ENCODE peak calls at places on chromosomes 6 and 20, in four cellular contexts. F, D, M and Q are unnamed samples.
A peak's percentile ranks its signal among the peaks of the same experiment; 100 is the strongest.

GRCh38 chr20:19903168-19903676 is 113.9 kb upstream of the NAA20 start:
- DNase-seq in F (no peak), D (peak; percentile 76), M (no peak), Q (peak; percentile 86)

GRCh38 chr6:45780523-45780922 is 235.1 kb downstream of the CLIC5 start:
- DNase-seq in F (no peak), D (no peak), M (peak; percentile 16), Q (no peak)

GRCh38 chr6:155050311-155050710 is 55.2 kb downstream of the TIAM2 start:
- DNase-seq in F (no peak), D (peak; percentile 47), M (no peak), Q (no peak)

GRCh38 chr6:19597809-19598320 is 239.3 kb upstream of the ID4 start:
- DNase-seq in F (no peak), D (no peak), M (no peak), Q (no peak)

GRCh38 chr6:127069659-127070279 is 48.7 kb upstream of the RSPO3 start:
- DNase-seq in F (peak; percentile 9), D (peak; percentile 45), M (peak; percentile 20), Q (peak; percentile 39)

GRCh38 chr20:16864069-16864468 is 115.9 kb downstream of the OTOR start:
- DNase-seq in F (no peak), D (peak; percentile 20), M (no peak), Q (no peak)

GRCh38 chr20:34639755-34640222 is 37.1 kb downstream of the PIGU start:
- DNase-seq in F (peak; percentile 82), D (no peak), M (no peak), Q (peak; percentile 58)

GRCh38 chr6:169034523-169035167 is 219.0 kb downstream of the THBS2 start:
- DNase-seq in F (no peak), D (peak; percentile 10), M (no peak), Q (no peak)

GRCh38 chr6:138600261-138600660 is 101.0 kb upstream of the NHSL1 start:
- DNase-seq in F (no peak), D (no peak), M (no peak), Q (no peak)

GRCh38 chr6:82419859-82420258 is 56.2 kb downstream of the TPBG start:
- DNase-seq in F (no peak), D (no peak), M (no peak), Q (no peak)

GRCh38 chr6:32940656-32941411 is at the start of gene HLA-DMB:
- DNase-seq in F (peak; percentile 30), D (peak; percentile 73), M (peak; percentile 47), Q (peak; percentile 49)

GRCh38 chr6:78243519-78243918 is 590.7 kb downstream of the MEI4 start:
- DNase-seq in F (no peak), D (peak; percentile 8), M (no peak), Q (no peak)

GRCh38 chr20:41228858-41229257 is 88.7 kb downstream of the ZHX3 start:
- DNase-seq in F (no peak), D (no peak), M (no peak), Q (no peak)

GRCh38 chr20:61663521-61664425 is 401.9 kb downstream of the TAF4 start:
- DNase-seq in F (no peak), D (no peak), M (peak; percentile 55), Q (no peak)

GRCh38 chr6:119620846-119621570 is 271.4 kb upstream of the MAN1A1 start:
- DNase-seq in F (no peak), D (peak; percentile 88), M (no peak), Q (no peak)